ENCODE peak calls at places on chromosomes 6 and 20, in ten cellular contexts. I is Kasumi-1; W is tibial nerve; N is A172; G is T-cell; R is heart right ventricle; Q is AG10803; J is thoracic aorta; F is activated effector memory CD4-positive, alpha-beta T cell treated with anti-CD3 and anti-CD28 coated beads, Interleukin-2, amount 50 U/mL, for 16 hours; B is HS-27A. P is an unnamed sample.

GRCh38 chr6:100296810-100297544 is 167.7 kb downstream of the SIM1 start:
- DNase-seq in I (no peak), W (no peak), N (peak), G (no peak), R (no peak), Q (peak), J (no peak), F (no peak), B (no peak), P (peak)

GRCh38 chr6:122996797-122997520 is 924 bp downstream of the CLVS2 start:
- DNase-seq in I (no peak), W (no peak), N (no peak), G (no peak), R (no peak), Q (no peak), J (no peak), F (no peak), B (no peak), P (no peak)

GRCh38 chr6:20740088-20740487 is 205.8 kb downstream of the CDKAL1 start:
- DNase-seq in I (no peak), W (no peak), N (no peak), G (no peak), R (no peak), Q (no peak), J (no peak), F (no peak), B (no peak), P (no peak)

GRCh38 chr20:56949318-56949717 is 317.1 kb downstream of the BMP7 start:
- DNase-seq in I (no peak), W (no peak), N (no peak), G (no peak), R (no peak), Q (no peak), J (no peak), F (no peak), B (no peak), P (no peak)

GRCh38 chr6:33755070-33755869 is 8.6 kb upstream of the IP6K3 start:
- DNase-seq in I (no peak), W (no peak), N (no peak), G (no peak), R (no peak), Q (no peak), J (no peak), F (no peak), B (no peak), P (no peak)

GRCh38 chr6:31968791-31969711 is 2.9 kb downstream of the DXO start:
- DNase-seq in I (no peak), W (no peak), N (no peak), G (no peak), R (no peak), Q (no peak), J (no peak), F (peak), B (no peak), P (no peak)

GRCh38 chr6:144176043-144176442 is 25.7 kb downstream of the STX11 start:
- DNase-seq in I (no peak), W (no peak), N (no peak), G (no peak), R (no peak), Q (no peak), J (no peak), F (no peak), B (no peak), P (no peak)

GRCh38 chr6:144536079-144536478 is 250.9 kb downstream of the UTRN start:
- DNase-seq in I (no peak), W (no peak), N (no peak), G (no peak), R (no peak), Q (no peak), J (no peak), F (no peak), B (no peak), P (no peak)

GRCh38 chr20:13545755-13546154 is 93.0 kb downstream of the TASP1 start:
- DNase-seq in I (no peak), W (no peak), N (no peak), G (no peak), R (no peak), Q (peak), J (no peak), F (no peak), B (no peak), P (no peak)

GRCh38 chr20:57383447-57384347 is 7.5 kb upstream of the RBM38 start:
- DNase-seq in I (no peak), W (no peak), N (no peak), G (no peak), R (no peak), Q (no peak), J (no peak), F (no peak), B (no peak), P (no peak)

GRCh38 chr6:134249412-134249758 is 68.5 kb downstream of the SGK1 start:
- DNase-seq in I (no peak), W (no peak), N (no peak), G (no peak), R (no peak), Q (no peak), J (no peak), F (no peak), B (no peak), P (peak)

GRCh38 chr6:46015119-46015968 is at the start of gene CLIC5:
- DNase-seq in I (no peak), W (no peak), N (no peak), G (no peak), R (peak), Q (no peak), J (no peak), F (peak), B (no peak), P (no peak)

GRCh38 chr6:85464260-85464644 is 14.4 kb downstream of the NT5E start:
- DNase-seq in I (peak), W (no peak), N (peak), G (no peak), R (no peak), Q (peak), J (peak), F (peak), B (peak), P (peak)

GRCh38 chr20:49444553-49444990 is 37.9 kb downstream of the KCNB1 start:
- DNase-seq in I (no peak), W (no peak), N (no peak), G (no peak), R (no peak), Q (no peak), J (no peak), F (no peak), B (no peak), P (no peak)

GRCh38 chr6:109816452-109817374 is 125.6 kb downstream of the FIG4 start:
- DNase-seq in I (no peak), W (no peak), N (no peak), G (no peak), R (no peak), Q (no peak), J (no peak), F (no peak), B (no peak), P (no peak)

GRCh38 chr20:17662333-17663039 is 19.6 kb downstream of the RRBP1 start:
- DNase-seq in I (no peak), W (no peak), N (peak), G (no peak), R (peak), Q (peak), J (peak), F (peak), B (no peak), P (peak)

GRCh38 chr20:13898012-13898612 is 92.3 kb downstream of the SEL1L2 start:
- DNase-seq in I (no peak), W (no peak), N (no peak), G (no peak), R (no peak), Q (no peak), J (no peak), F (no peak), B (no peak), P (no peak)

GRCh38 chr6:145960918-145961604 is 3.1 kb downstream of the SHPRH start:
- DNase-seq in I (no peak), W (no peak), N (no peak), G (no peak), R (peak), Q (peak), J (no peak), F (no peak), B (no peak), P (peak)

GRCh38 chr6:45327956-45328522 is at the start of gene RUNX2:
- DNase-seq in I (peak), W (no peak), N (peak), G (no peak), R (no peak), Q (peak), J (no peak), F (no peak), B (peak), P (peak)

GRCh38 chr6:27847706-27848105 is 64.5 kb downstream of the OR2B2 start:
- DNase-seq in I (no peak), W (no peak), N (peak), G (no peak), R (no peak), Q (no peak), J (no peak), F (no peak), B (no peak), P (peak)

GRCh38 chr6:148836751-148837150 is 89.9 kb downstream of the UST start:
- DNase-seq in I (no peak), W (no peak), N (no peak), G (no peak), R (no peak), Q (no peak), J (no peak), F (no peak), B (no peak), P (no peak)

GRCh38 chr6:31575335-31575901 is at the start of gene TNF:
- DNase-seq in I (peak), W (no peak), N (no peak), G (no peak), R (peak), Q (no peak), J (no peak), F (peak), B (no peak), P (no peak)

GRCh38 chr6:29107758-29108157 is at the start of gene OR2J3:
- DNase-seq in I (no peak), W (no peak), N (no peak), G (no peak), R (no peak), Q (no peak), J (no peak), F (no peak), B (no peak), P (no peak)

GRCh38 chr6:5098501-5099270 is 13.5 kb downstream of the PPP1R3G start:
- DNase-seq in I (no peak), W (no peak), N (no peak), G (no peak), R (no peak), Q (no peak), J (no peak), F (no peak), B (no peak), P (no peak)

GRCh38 chr6:75893058-75893775 is 144.2 kb downstream of the MYO6 start:
- DNase-seq in I (peak), W (no peak), N (peak), G (no peak), R (no peak), Q (peak), J (no peak), F (no peak), B (no peak), P (peak)